ENCODE peak calls at places on chromosomes 13 and 19, in seven cellular contexts. A, N, I, H, B, Z and K are unnamed samples.

GRCh38 chr13:96086736-96087135 is 3.2 kb upstream of the HS6ST3 start:
- DNase-seq in A (no peak), N (no peak), I (no peak), H (no peak), B (no peak), Z (no peak), K (no peak)

GRCh38 chr19:41206926-41207750 is 11.9 kb upstream of the AXL start:
- DNase-seq in A (no peak), N (no peak), I (no peak), H (no peak), B (peak), Z (no peak), K (peak)

GRCh38 chr19:28063702-28064101 is 1149.2 kb downstream of the UQCRFS1 start:
- DNase-seq in A (no peak), N (no peak), I (no peak), H (no peak), B (no peak), Z (no peak), K (no peak)

GRCh38 chr19:2166741-2167738 is 3.3 kb downstream of the DOT1L start:
- DNase-seq in A (no peak), N (peak), I (no peak), H (peak), B (peak), Z (peak), K (peak)

GRCh38 chr19:45761714-45762113 is 7.3 kb downstream of the SIX5 start:
- DNase-seq in A (no peak), N (no peak), I (no peak), H (peak), B (no peak), Z (no peak), K (no peak)

GRCh38 chr13:113157206-113157928 is 1.1 kb upstream of the PROZ start:
- DNase-seq in A (no peak), N (no peak), I (no peak), H (no peak), B (no peak), Z (no peak), K (no peak)

GRCh38 chr13:33787051-33787591 is 30.8 kb upstream of the RFC3 start:
- DNase-seq in A (no peak), N (no peak), I (no peak), H (peak), B (no peak), Z (no peak), K (peak)

GRCh38 chr13:91468301-91468700 is 69.9 kb downstream of the GPC5 start:
- DNase-seq in A (no peak), N (no peak), I (no peak), H (no peak), B (no peak), Z (no peak), K (no peak)

GRCh38 chr13:44417876-44418275 is 44.3 kb downstream of the SERP2 start:
- DNase-seq in A (no peak), N (no peak), I (no peak), H (no peak), B (no peak), Z (no peak), K (no peak)

GRCh38 chr19:2429917-2430570 is 2.7 kb upstream of the TIMM13 start:
- DNase-seq in A (no peak), N (no peak), I (no peak), H (no peak), B (no peak), Z (no peak), K (no peak)

GRCh38 chr19:35318679-35319448 is 10.1 kb upstream of the CD22 start:
- DNase-seq in A (no peak), N (no peak), I (peak), H (no peak), B (no peak), Z (peak), K (peak)

GRCh38 chr19:46466536-46467199 is 4.7 kb downstream of the PNMA8A start:
- DNase-seq in A (no peak), N (no peak), I (no peak), H (no peak), B (no peak), Z (peak), K (peak)

GRCh38 chr13:39616087-39616694 is 13.2 kb upstream of the LHFPL6 start:
- DNase-seq in A (peak), N (peak), I (peak), H (peak), B (peak), Z (peak), K (peak)

GRCh38 chr13:62611343-62611742 is 1195.7 kb upstream of the PCDH20 start:
- DNase-seq in A (no peak), N (no peak), I (no peak), H (no peak), B (no peak), Z (no peak), K (no peak)

GRCh38 chr19:48896191-48896720 is 2.3 kb downstream of the TULP2 start:
- DNase-seq in A (peak), N (peak), I (no peak), H (peak), B (peak), Z (no peak), K (peak)

GRCh38 chr19:34265221-34265650 is 10.9 kb downstream of the GARRE1 start:
- DNase-seq in A (no peak), N (no peak), I (no peak), H (no peak), B (peak), Z (no peak), K (no peak)

GRCh38 chr19:17841371-17841809 is 6.4 kb downstream of the JAK3 start:
- DNase-seq in A (no peak), N (no peak), I (no peak), H (no peak), B (no peak), Z (no peak), K (peak)

GRCh38 chr13:51623473-51623872 is 39.2 kb downstream of the WDFY2 start:
- DNase-seq in A (no peak), N (no peak), I (no peak), H (no peak), B (no peak), Z (no peak), K (no peak)

GRCh38 chr19:40418040-40418439 is 4.9 kb upstream of the PRX start:
- DNase-seq in A (no peak), N (no peak), I (no peak), H (no peak), B (no peak), Z (no peak), K (no peak)

GRCh38 chr13:48493851-48494250 is 39.0 kb downstream of the RCBTB2 start:
- DNase-seq in A (no peak), N (no peak), I (no peak), H (no peak), B (no peak), Z (peak), K (peak)

GRCh38 chr19:15418112-15418587 is 638 bp downstream of the AKAP8L start:
- DNase-seq in A (peak), N (peak), I (no peak), H (peak), B (no peak), Z (peak), K (peak)

GRCh38 chr19:14363203-14364097 is 17.8 kb upstream of the ADGRE5 start:
- DNase-seq in A (peak), N (peak), I (peak), H (peak), B (peak), Z (peak), K (peak)

GRCh38 chr19:53549354-53549753 is 11.4 kb downstream of the ZNF331 start:
- DNase-seq in A (no peak), N (peak), I (no peak), H (no peak), B (peak), Z (no peak), K (peak)

GRCh38 chr19:44050740-44051653 is 839 bp upstream of the ZNF223 start:
- DNase-seq in A (no peak), N (no peak), I (no peak), H (no peak), B (peak), Z (no peak), K (peak)

DNA sequence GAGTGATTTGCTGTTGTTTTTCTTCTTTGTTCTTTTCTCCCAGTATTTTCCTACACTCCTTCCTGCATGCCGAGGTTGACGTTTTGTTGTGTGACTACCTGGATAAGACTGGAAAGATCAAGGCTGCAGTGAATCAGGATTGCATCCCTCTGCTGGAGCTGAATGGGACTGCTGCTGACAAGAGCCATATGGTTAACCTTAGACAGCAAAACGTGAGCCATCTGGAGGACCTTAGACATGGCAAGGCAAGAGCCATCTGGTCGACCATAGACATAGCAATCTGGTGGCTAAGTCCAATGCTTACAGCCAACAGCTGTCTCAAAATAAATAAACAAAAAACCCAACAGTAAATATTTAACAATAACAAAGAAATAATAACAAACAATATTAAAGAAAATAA is 42.6 kb upstream of the ZNF91 start:
- DNase-seq in A (no peak), N (no peak), I (no peak), H (no peak), B (peak), Z (no peak), K (no peak)
- TF ChIP-seq EZH2phosphoT487 in A (no peak), N (no peak), I (no peak), H (no peak), B (no peak), Z (no peak), K (no peak)

GRCh38 chr19:7989071-7989575 is 16.3 kb downstream of the ELAVL1 start:
- DNase-seq in A (no peak), N (no peak), I (no peak), H (no peak), B (no peak), Z (peak), K (no peak)
- TF ChIP-seq EZH2phosphoT487 in A (no peak), N (no peak), I (no peak), H (no peak), B (no peak), Z (no peak), K (no peak)

GRCh38 chr19:31938675-31939074 is 406.7 kb upstream of the ZNF507 start:
- DNase-seq in A (no peak), N (no peak), I (no peak), H (no peak), B (no peak), Z (no peak), K (no peak)
- TF ChIP-seq EZH2phosphoT487 in A (no peak), N (no peak), I (no peak), H (no peak), B (no peak), Z (no peak), K (no peak)

GRCh38 chr13:98972627-98973026 is 5.2 kb downstream of the DOCK9 start:
- DNase-seq in A (peak), N (no peak), I (peak), H (no peak), B (no peak), Z (peak), K (peak)
- TF ChIP-seq EZH2phosphoT487 in A (no peak), N (no peak), I (no peak), H (no peak), B (no peak), Z (no peak), K (no peak)

GRCh38 chr19:10290876-10291553 is 1.3 kb downstream of the ICAM5 start:
- DNase-seq in A (peak), N (peak), I (peak), H (peak), B (peak), Z (peak), K (peak)

GRCh38 chr19:10292789-10293636 is 3.3 kb downstream of the ICAM5 start:
- DNase-seq in A (peak), N (no peak), I (no peak), H (no peak), B (peak), Z (peak), K (peak)

GRCh38 chr19:10293637-10294367 is 4.0 kb downstream of the ICAM5 start:
- DNase-seq in A (peak), N (no peak), I (no peak), H (no peak), B (peak), Z (no peak), K (no peak)

GRCh38 chr19:10291554-10292205 is 1.9 kb downstream of the ICAM5 start:
- DNase-seq in A (no peak), N (no peak), I (no peak), H (no peak), B (no peak), Z (no peak), K (peak)

GRCh38 chr19:10292206-10292788 is 2.5 kb downstream of the ICAM5 start:
- DNase-seq in A (peak), N (peak), I (peak), H (peak), B (peak), Z (peak), K (peak)
- TF ChIP-seq EZH2phosphoT487 in A (no peak), N (no peak), I (no peak), H (no peak), B (no peak), Z (no peak), K (no peak)

GRCh38 chr19:56159616-56160271 is 16.1 kb upstream of the GALP start:
- DNase-seq in A (no peak), N (no peak), I (no peak), H (no peak), B (no peak), Z (no peak), K (no peak)

GRCh38 chr19:56159009-56159501 is 16.8 kb upstream of the GALP start:
- DNase-seq in A (no peak), N (no peak), I (no peak), H (no peak), B (no peak), Z (peak), K (no peak)

GRCh38 chr19:56156768-56157167 is 15.7 kb downstream of the ZNF444 start:
- DNase-seq in A (no peak), N (no peak), I (no peak), H (no peak), B (no peak), Z (no peak), K (no peak)

GRCh38 chr19:56155124-56155687 is 14.1 kb downstream of the ZNF444 start:
- DNase-seq in A (peak), N (no peak), I (no peak), H (peak), B (peak), Z (no peak), K (peak)

GRCh38 chr19:56158170-56158757 is 17.2 kb downstream of the ZNF444 start:
- DNase-seq in A (no peak), N (no peak), I (no peak), H (no peak), B (no peak), Z (no peak), K (no peak)
- TF ChIP-seq EZH2phosphoT487 in A (no peak), N (no peak), I (no peak), H (no peak), B (no peak), Z (no peak), K (no peak)

DNA sequence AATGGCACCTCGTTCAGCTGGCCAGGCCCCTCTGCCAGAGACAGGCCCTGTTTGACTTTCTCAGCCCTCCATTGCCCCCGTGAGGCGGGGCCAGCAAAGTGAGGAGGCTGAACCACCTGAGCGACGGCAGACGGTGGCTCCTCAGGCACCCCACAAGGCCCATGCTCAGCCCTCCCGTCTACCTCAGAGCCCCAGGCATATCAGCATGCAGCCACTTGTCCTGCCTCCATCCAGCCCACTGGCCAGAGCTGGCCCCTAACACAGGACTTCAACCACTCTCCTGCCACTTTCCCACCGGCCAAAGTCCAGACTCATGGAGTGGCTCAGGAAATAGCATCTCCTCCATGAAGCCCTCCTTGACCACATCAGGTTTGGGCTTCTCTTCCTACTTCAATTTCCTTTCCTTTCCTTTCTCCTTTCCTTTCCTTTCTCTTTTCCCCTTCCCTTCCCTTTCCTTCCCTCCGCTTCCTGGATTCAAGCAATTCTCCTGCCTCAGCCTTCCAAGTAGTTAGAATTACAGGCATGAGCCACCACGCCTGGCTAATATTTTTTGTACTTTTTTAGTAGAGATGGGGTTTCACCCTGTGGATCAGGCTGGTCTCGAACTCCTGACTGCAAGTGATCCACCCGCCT is 9.3 kb downstream of the SLC7A10 start:
- DNase-seq in A (no peak), N (no peak), I (no peak), H (no peak), B (peak), Z (no peak), K (no peak)
- TF ChIP-seq EZH2phosphoT487 in A (no peak), N (no peak), I (no peak), H (no peak), B (no peak), Z (no peak), K (no peak)

GRCh38 chr19:11735375-11735774 is 3.4 kb downstream of the ZNF823 start:
- DNase-seq in A (no peak), N (no peak), I (no peak), H (no peak), B (no peak), Z (peak), K (peak)
- TF ChIP-seq EZH2phosphoT487 in A (no peak), N (no peak), I (no peak), H (no peak), B (no peak), Z (no peak), K (no peak)

GRCh38 chr13:94657167-94657566 is 55.2 kb downstream of the SOX21 start:
- DNase-seq in A (no peak), N (no peak), I (no peak), H (no peak), B (no peak), Z (peak), K (peak)
- TF ChIP-seq EZH2phosphoT487 in A (no peak), N (no peak), I (no peak), H (no peak), B (no peak), Z (no peak), K (no peak)

GRCh38 chr13:112056739-112057433 is 10.1 kb upstream of the SOX1 start:
- DNase-seq in A (peak), N (no peak), I (no peak), H (peak), B (peak), Z (no peak), K (no peak)

GRCh38 chr13:112055032-112055416 is 11.9 kb upstream of the SOX1 start:
- DNase-seq in A (no peak), N (no peak), I (no peak), H (no peak), B (no peak), Z (no peak), K (no peak)

GRCh38 chr13:112055417-112056206 is 11.3 kb upstream of the SOX1 start:
- DNase-seq in A (peak), N (no peak), I (no peak), H (no peak), B (peak), Z (no peak), K (no peak)

GRCh38 chr13:112057434-112057735 is 9.6 kb upstream of the SOX1 start:
- DNase-seq in A (peak), N (no peak), I (no peak), H (no peak), B (no peak), Z (no peak), K (no peak)

GRCh38 chr13:112056284-112056727 is 10.6 kb upstream of the SOX1 start:
- DNase-seq in A (peak), N (no peak), I (no peak), H (peak), B (peak), Z (no peak), K (no peak)
- TF ChIP-seq EZH2phosphoT487 in A (peak), N (peak), I (no peak), H (no peak), B (no peak), Z (no peak), K (no peak)